ENCODE peak calls at places on chromosomes 16 and 17, in six cellular contexts. W is stimulated activated effector memory CD8-positive, alpha-beta T cell treated with anti-CD3 and anti-CD28 coated beads, Interleukin-12 subunit alpha, Interleukin-12 subunit beta, amount 100 ng/mL, for 72 hours; R is A549; N is HAP-1; M is tibial artery; U is SHP77. Z is an unnamed sample.
A peak's percentile ranks its signal among the peaks of the same experiment; 100 is the strongest.

GRCh38 chr17:76081295-76082210 is 2.6 kb downstream of the ZACN start:
- DNase-seq in W (no peak), R (no peak), N (no peak), M (no peak), U (no peak), Z (no peak)

GRCh38 chr16:73143681-73144370 is 95.9 kb upstream of the ZFHX3 start:
- DNase-seq in W (no peak), R (no peak), N (no peak), M (no peak), U (no peak), Z (no peak)

GRCh38 chr17:55177914-55178217 is 86.9 kb upstream of the HLF start:
- DNase-seq in W (no peak), R (no peak), N (no peak), M (no peak), U (no peak), Z (no peak)

GRCh38 chr17:21213491-21214014 is 408 bp downstream of the TMEM11 start:
- DNase-seq in W (no peak), R (no peak), N (peak; percentile 51), M (no peak), U (no peak), Z (peak; percentile 74)

GRCh38 chr17:74281799-74282198 is 7.8 kb downstream of the DNAI2 start:
- DNase-seq in W (no peak), R (no peak), N (no peak), M (no peak), U (no peak), Z (no peak)

GRCh38 chr17:17236295-17237025 is 508 bp downstream of the FLCN start:
- DNase-seq in W (peak; percentile 58), R (peak; percentile 36), N (peak; percentile 46), M (no peak), U (peak; percentile 54), Z (no peak)

GRCh38 chr17:47649972-47650524 is 329 bp downstream of the KPNB1 start:
- DNase-seq in W (no peak), R (no peak), N (no peak), M (no peak), U (no peak), Z (no peak)

GRCh38 chr16:81105946-81106345 is 9.8 kb upstream of the GCSH start:
- DNase-seq in W (no peak), R (no peak), N (no peak), M (no peak), U (no peak), Z (no peak)

GRCh38 chr16:10787304-10787703 is 31.3 kb downstream of the TVP23A start:
- DNase-seq in W (no peak), R (no peak), N (peak; percentile 47), M (no peak), U (no peak), Z (no peak)